ENCODE peak calls at places on chromosomes 1 and 21, in seven cellular contexts. N, M, H, Y, F, C and J are unnamed samples.

GRCh38 chr21:34625194-34625593 is 10.3 kb upstream of the RCAN1 start:
- DNase-seq in N (no peak), M (no peak), H (no peak), Y (no peak), F (no peak), C (no peak), J (no peak)

GRCh38 chr1:24902471-24902891 is 27.6 kb downstream of the RUNX3 start:
- DNase-seq in N (no peak), M (no peak), H (no peak), Y (no peak), F (no peak), C (no peak), J (no peak)

GRCh38 chr1:95671098-95671497 is 437.1 kb downstream of the RWDD3 start:
- DNase-seq in N (no peak), M (no peak), H (no peak), Y (no peak), F (no peak), C (no peak), J (no peak)

GRCh38 chr1:11283148-11283547 is 10.2 kb downstream of the UBIAD1 start:
- DNase-seq in N (no peak), M (no peak), H (no peak), Y (no peak), F (no peak), C (no peak), J (no peak)

GRCh38 chr1:155909894-155910293 is 1.3 kb downstream of the RIT1 start:
- DNase-seq in N (peak), M (no peak), H (no peak), Y (no peak), F (peak), C (peak), J (no peak)

GRCh38 chr1:89954401-89954800 is 40.5 kb upstream of the ZNF326 start:
- DNase-seq in N (no peak), M (no peak), H (no peak), Y (no peak), F (peak), C (no peak), J (no peak)

GRCh38 chr1:94949681-94950661 is 23.1 kb upstream of the CNN3 start:
- DNase-seq in N (peak), M (no peak), H (no peak), Y (no peak), F (peak), C (no peak), J (peak)

GRCh38 chr1:15222653-15223303 is 24.2 kb upstream of the FHAD1 start:
- DNase-seq in N (no peak), M (no peak), H (no peak), Y (no peak), F (no peak), C (no peak), J (no peak)

GRCh38 chr1:214208525-214208924 is 72.4 kb upstream of the SMYD2 start:
- DNase-seq in N (no peak), M (no peak), H (no peak), Y (no peak), F (no peak), C (no peak), J (no peak)

GRCh38 chr1:165697491-165697880 is 876 bp downstream of the ALDH9A1 start:
- DNase-seq in N (no peak), M (no peak), H (no peak), Y (no peak), F (no peak), C (no peak), J (no peak)

GRCh38 chr1:11700655-11701467 is 9.4 kb downstream of the DRAXIN start:
- DNase-seq in N (no peak), M (no peak), H (no peak), Y (no peak), F (no peak), C (no peak), J (no peak)

GRCh38 chr1:47387921-47388509 is 28.1 kb upstream of the FOXE3 start:
- DNase-seq in N (no peak), M (no peak), H (no peak), Y (no peak), F (no peak), C (no peak), J (no peak)

GRCh38 chr21:39484711-39485264 is 33.0 kb downstream of the SH3BGR start:
- DNase-seq in N (peak), M (no peak), H (no peak), Y (no peak), F (no peak), C (no peak), J (no peak)

GRCh38 chr1:11358991-11359390 is 86.0 kb downstream of the UBIAD1 start:
- DNase-seq in N (no peak), M (no peak), H (no peak), Y (no peak), F (no peak), C (no peak), J (no peak)

GRCh38 chr1:108691128-108691885 is 803 bp upstream of the PRPF38B start:
- DNase-seq in N (no peak), M (no peak), H (no peak), Y (no peak), F (peak), C (no peak), J (peak)

GRCh38 chr1:183806650-183807049 is 1.7 kb downstream of the RGL1 start:
- DNase-seq in N (no peak), M (no peak), H (no peak), Y (no peak), F (no peak), C (no peak), J (no peak)

GRCh38 chr1:69315823-69316222 is 251.9 kb upstream of the LRRC7 start:
- DNase-seq in N (no peak), M (no peak), H (no peak), Y (peak), F (no peak), C (no peak), J (no peak)

GRCh38 chr1:42846257-42847110 is at the start of gene ZNF691:
- DNase-seq in N (peak), M (peak), H (peak), Y (peak), F (peak), C (peak), J (peak)

GRCh38 chr1:94068096-94068830 is 52.7 kb downstream of the ABCA4 start:
- DNase-seq in N (no peak), M (no peak), H (no peak), Y (peak), F (peak), C (no peak), J (no peak)

GRCh38 chr1:53576381-53576801 is 117.2 kb downstream of the DMRTB1 start:
- DNase-seq in N (no peak), M (no peak), H (no peak), Y (peak), F (no peak), C (no peak), J (no peak)

GRCh38 chr1:93635614-93636543 is 45.8 kb downstream of the BCAR3 start:
- DNase-seq in N (no peak), M (no peak), H (no peak), Y (peak), F (no peak), C (no peak), J (no peak)

GRCh38 chr1:66925944-66926343 is 1.2 kb downstream of the MIER1 start:
- DNase-seq in N (no peak), M (no peak), H (no peak), Y (peak), F (no peak), C (peak), J (peak)

GRCh38 chr1:93703649-93704048 is 22.0 kb upstream of the BCAR3 start:
- DNase-seq in N (peak), M (no peak), H (no peak), Y (no peak), F (peak), C (no peak), J (no peak)

GRCh38 chr1:227357229-227358078 is 39.2 kb upstream of the CDC42BPA start:
- DNase-seq in N (peak), M (no peak), H (peak), Y (peak), F (peak), C (no peak), J (peak)

GRCh38 chr1:203342192-203342940 is 8.6 kb downstream of the FMOD start:
- DNase-seq in N (peak), M (no peak), H (peak), Y (peak), F (no peak), C (peak), J (peak)

GRCh38 chr1:100249155-100249536 is 488 bp downstream of the DBT start:
- DNase-seq in N (no peak), M (no peak), H (no peak), Y (no peak), F (no peak), C (peak), J (no peak)

GRCh38 chr1:36705629-36706028 is 222.9 kb upstream of the CSF3R start:
- DNase-seq in N (no peak), M (no peak), H (no peak), Y (peak), F (no peak), C (peak), J (no peak)

GRCh38 chr1:238484121-238484520 is 593.4 kb upstream of the ZP4 start:
- DNase-seq in N (peak), M (no peak), H (no peak), Y (no peak), F (no peak), C (no peak), J (no peak)

GRCh38 chr1:177600936-177601335 is 368.9 kb downstream of the SEC16B start:
- DNase-seq in N (no peak), M (no peak), H (no peak), Y (no peak), F (no peak), C (no peak), J (no peak)

GRCh38 chr1:40820251-40820797 is 36.7 kb downstream of the KCNQ4 start:
- DNase-seq in N (no peak), M (peak), H (no peak), Y (peak), F (no peak), C (no peak), J (no peak)

GRCh38 chr1:40819101-40819500 is 35.5 kb downstream of the KCNQ4 start:
- DNase-seq in N (no peak), M (peak), H (no peak), Y (no peak), F (no peak), C (no peak), J (no peak)

GRCh38 chr1:40815420-40815819 is 31.8 kb downstream of the KCNQ4 start:
- DNase-seq in N (no peak), M (no peak), H (no peak), Y (no peak), F (no peak), C (no peak), J (no peak)

GRCh38 chr1:40818264-40818961 is 34.8 kb downstream of the KCNQ4 start:
- DNase-seq in N (peak), M (peak), H (peak), Y (peak), F (no peak), C (peak), J (peak)

DNA sequence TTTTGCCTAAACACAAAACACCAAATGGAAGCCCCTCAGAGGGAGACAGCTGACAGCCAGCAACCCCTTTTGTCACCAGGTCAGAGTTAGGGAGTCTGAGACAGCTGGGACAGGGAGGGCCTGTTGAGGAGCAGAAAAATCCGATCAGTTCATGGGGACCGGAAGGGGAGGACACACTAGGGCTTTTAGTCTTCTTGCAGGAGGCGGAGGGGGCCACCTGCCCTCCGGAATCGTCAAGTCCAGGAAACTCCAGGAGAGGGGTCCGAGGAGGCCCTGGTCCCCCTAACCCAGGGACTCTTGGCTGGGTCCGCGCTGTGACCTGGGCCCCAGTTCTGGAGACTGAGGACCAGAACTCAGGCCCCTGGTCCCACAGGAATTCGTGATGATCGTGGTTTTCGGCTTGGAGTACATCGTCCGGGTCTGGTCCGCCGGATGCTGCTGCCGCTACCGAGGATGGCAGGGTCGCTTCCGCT is 34.2 kb downstream of the KCNQ4 start:
- DNase-seq in N (no peak), M (no peak), H (no peak), Y (no peak), F (no peak), C (no peak), J (no peak)
- H3K4me3 ChIP-seq in N (no peak), M (peak), H (no peak), Y (peak), F (no peak), C (peak), J (peak)

DNA sequence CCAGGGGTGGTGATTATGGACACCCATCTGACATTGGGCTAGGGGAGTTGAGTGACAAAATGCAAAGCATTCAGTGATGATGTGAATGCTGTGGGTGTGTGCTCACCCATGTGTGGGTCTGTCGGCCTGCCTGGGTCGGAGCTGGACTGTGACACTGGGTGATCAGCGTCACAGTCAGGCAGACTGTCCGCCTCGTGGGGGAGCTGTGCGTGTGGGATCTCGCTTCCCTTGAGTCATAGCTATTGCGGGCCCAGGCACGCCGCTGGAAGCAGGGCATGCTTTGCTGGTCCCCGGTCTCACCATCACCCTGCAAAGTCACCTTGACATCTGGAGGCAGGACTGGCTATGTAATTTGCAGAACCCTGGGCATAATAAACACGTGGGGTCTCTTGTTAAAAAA is 156.9 kb upstream of the IGSF21 start:
- DNase-seq in N (no peak), M (no peak), H (no peak), Y (no peak), F (no peak), C (no peak), J (no peak)
- TF ChIP-seq CTCF in N (no peak), M (no peak), H (no peak), Y (no peak), F (no peak), C (no peak), J (no peak)

GRCh38 chr1:159941139-159941866 is 4.1 kb downstream of the IGSF9 start:
- DNase-seq in N (no peak), M (no peak), H (no peak), Y (no peak), F (no peak), C (no peak), J (no peak)
- H3K4me3 ChIP-seq in N (no peak), M (no peak), H (no peak), Y (no peak), F (no peak), C (no peak), J (no peak)

GRCh38 chr1:112715264-112716053 is at the start of gene PPM1J:
- DNase-seq in N (peak), M (peak), H (peak), Y (peak), F (peak), C (peak), J (peak)

GRCh38 chr1:112713466-112714312 is 1.4 kb downstream of the PPM1J start:
- DNase-seq in N (no peak), M (no peak), H (no peak), Y (peak), F (no peak), C (peak), J (no peak)

GRCh38 chr1:112716133-112716720 is 1.1 kb upstream of the PPM1J start:
- DNase-seq in N (peak), M (peak), H (peak), Y (peak), F (peak), C (peak), J (peak)

GRCh38 chr1:112712701-112713128 is 2.4 kb downstream of the PPM1J start:
- DNase-seq in N (no peak), M (no peak), H (no peak), Y (peak), F (no peak), C (no peak), J (no peak)

GRCh38 chr1:112714313-112715263 is 544 bp downstream of the PPM1J start:
- DNase-seq in N (no peak), M (peak), H (no peak), Y (peak), F (no peak), C (no peak), J (peak)
- TF ChIP-seq CTCF in N (no peak), M (no peak), H (no peak), Y (no peak), F (peak), C (no peak), J (no peak)

DNA sequence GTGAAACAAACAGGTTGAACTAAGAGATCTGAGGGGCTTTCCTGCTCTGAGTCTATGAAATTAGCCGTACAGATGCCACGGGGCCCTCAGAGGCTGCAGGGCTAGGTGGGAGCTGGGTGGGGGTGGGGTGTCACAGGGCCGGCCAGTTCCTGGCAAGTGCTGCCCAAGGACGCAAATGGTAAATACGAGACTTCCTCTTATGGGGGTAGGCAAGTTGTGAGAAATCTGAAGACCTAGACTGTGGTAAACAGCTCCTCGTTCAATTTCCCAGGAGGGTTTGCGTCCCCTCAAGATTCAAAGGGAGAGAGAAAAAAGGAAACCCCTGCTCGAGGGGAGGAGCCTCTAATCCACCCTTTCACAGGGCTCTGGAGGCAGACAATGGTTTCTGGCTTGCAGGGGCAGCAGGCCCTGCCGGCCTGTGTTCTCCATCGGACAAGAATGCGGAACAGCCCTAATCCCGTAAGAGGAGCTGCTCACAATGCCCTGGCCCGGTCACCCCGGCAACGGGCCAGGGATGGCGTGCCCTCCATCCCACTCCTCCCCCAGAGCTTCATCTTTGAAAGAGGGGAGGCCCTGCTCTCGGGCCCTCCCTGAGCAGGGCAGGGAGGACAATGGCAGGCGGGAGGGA is 7.8 kb downstream of the NUAK2 start:
- DNase-seq in N (peak), M (peak), H (peak), Y (peak), F (no peak), C (peak), J (peak)
- H3K4me3 ChIP-seq in N (no peak), M (peak), H (no peak), Y (peak), F (no peak), C (peak), J (no peak)

DNA sequence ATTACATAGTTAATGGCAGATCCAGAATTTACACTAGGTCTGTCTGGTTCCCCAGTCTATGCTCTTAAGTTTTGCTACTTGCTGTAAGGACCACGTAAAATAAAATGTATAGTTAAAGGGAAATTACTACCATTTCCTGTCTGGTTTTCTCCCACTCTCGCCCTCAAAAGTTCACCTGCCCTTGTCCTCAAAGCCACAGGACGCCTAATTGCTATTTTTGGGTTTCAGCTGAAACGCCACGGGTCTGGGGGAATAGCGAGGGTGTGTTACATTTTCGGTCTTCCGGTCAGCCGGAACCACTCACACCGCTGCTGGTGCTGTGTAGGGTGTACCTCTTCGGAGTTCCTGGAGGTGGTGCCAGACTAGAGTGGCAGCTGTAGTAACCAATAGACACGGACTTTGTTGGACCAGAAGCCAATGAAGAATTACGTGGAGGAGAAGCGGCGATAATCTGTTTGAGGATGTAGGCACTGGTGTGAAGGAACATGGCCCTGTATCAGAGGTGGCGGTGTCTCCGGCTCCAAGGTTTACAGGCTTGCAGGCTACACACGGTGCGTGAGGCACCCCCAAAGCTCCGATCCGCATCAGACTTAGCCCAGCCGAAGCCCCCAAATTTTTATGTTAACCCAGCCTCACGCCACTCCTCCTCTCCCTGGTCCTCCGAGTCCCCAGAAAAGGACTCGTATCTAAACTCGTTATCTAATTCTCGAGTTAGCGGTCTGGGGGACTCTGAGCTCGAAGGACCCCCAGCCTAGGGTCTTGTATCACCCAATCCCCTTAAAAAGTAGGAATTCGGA is at the start of gene TARS2:
- DNase-seq in N (peak), M (peak), H (peak), Y (peak), F (peak), C (peak), J (peak)
- TF ChIP-seq CTCF in N (peak), M (peak), H (no peak), Y (peak), F (peak), C (no peak), J (no peak)

DNA sequence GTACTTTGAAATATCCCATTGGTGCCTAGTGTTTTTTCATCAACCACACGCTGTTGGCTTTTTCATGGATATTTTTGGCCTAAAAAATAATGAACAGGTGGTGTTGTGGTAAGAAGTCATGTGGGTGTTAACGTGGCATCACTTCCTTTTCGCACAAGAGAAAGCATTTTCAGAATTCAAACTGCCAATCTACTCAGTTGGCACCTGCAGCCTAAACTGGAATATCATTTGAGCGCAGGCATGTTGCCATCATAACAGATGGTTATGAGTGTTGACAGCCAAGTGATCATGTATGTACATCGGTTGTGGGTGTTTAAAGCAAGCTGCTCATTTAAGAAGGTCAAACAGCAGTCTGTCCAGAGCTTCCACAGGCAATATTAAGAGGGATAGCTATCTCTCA is 1963.0 kb downstream of the NCAM2 start:
- DNase-seq in N (no peak), M (no peak), H (no peak), Y (no peak), F (no peak), C (peak), J (no peak)
- H3K4me3 ChIP-seq in N (no peak), M (no peak), H (no peak), Y (no peak), F (no peak), C (no peak), J (no peak)

GRCh38 chr1:57072775-57073174 is 107.0 kb upstream of the C8B start:
- DNase-seq in N (peak), M (no peak), H (no peak), Y (peak), F (no peak), C (peak), J (no peak)
- TF ChIP-seq CTCF in N (peak), M (no peak), H (no peak), Y (peak), F (no peak), C (peak), J (no peak)